ENCODE peak calls at places on chromosome 14, in six cellular contexts. E is lower leg skin, C is ovary, Q is neural progenitor cell, Z is cardiac muscle cell, P is tibial artery. F is an unnamed sample.

GRCh38 chr14:50319293-50319692 is 7.2 kb downstream of the DMAC2L start:
- DNase-seq in E (no peak), C (no peak), Q (no peak), Z (no peak), P (no peak), F (no peak)

GRCh38 chr14:92456215-92457017 is 57.2 kb upstream of the RIN3 start:
- DNase-seq in E (peak), C (peak), Q (peak), Z (peak), P (no peak), F (peak)

GRCh38 chr14:105646175-105646574 is 119.8 kb downstream of the TMEM121 start:
- DNase-seq in E (peak), C (no peak), Q (no peak), Z (no peak), P (no peak), F (peak)

GRCh38 chr14:30005114-30005698 is 77.6 kb upstream of the PRKD1 start:
- DNase-seq in E (no peak), C (no peak), Q (peak), Z (peak), P (no peak), F (no peak)

GRCh38 chr14:102200690-102201368 is 61.1 kb downstream of the WDR20 start:
- DNase-seq in E (no peak), C (no peak), Q (no peak), Z (no peak), P (no peak), F (peak)

GRCh38 chr14:104393199-104393897 is 186.2 kb upstream of the C14orf180 start:
- DNase-seq in E (peak), C (no peak), Q (no peak), Z (no peak), P (peak), F (no peak)

GRCh38 chr14:93337884-93338283 is 5.0 kb upstream of the BTBD7 start:
- DNase-seq in E (no peak), C (no peak), Q (no peak), Z (no peak), P (no peak), F (no peak)

GRCh38 chr14:54882521-54882920 is 20.1 kb downstream of the GCH1 start:
- DNase-seq in E (peak), C (no peak), Q (no peak), Z (peak), P (no peak), F (no peak)

GRCh38 chr14:104109121-104109541 is 23.6 kb downstream of the ASPG start:
- DNase-seq in E (peak), C (no peak), Q (no peak), Z (no peak), P (peak), F (no peak)

GRCh38 chr14:33709711-33710110 is 241.2 kb downstream of the EGLN3 start:
- DNase-seq in E (no peak), C (no peak), Q (no peak), Z (no peak), P (no peak), F (no peak)

GRCh38 chr14:86935241-86935640 is 1057.7 kb downstream of the GALC start:
- DNase-seq in E (no peak), C (no peak), Q (no peak), Z (peak), P (no peak), F (no peak)

GRCh38 chr14:95514131-95515079 is 2.0 kb downstream of the SYNE3 start:
- DNase-seq in E (peak), C (no peak), Q (no peak), Z (no peak), P (no peak), F (no peak)

GRCh38 chr14:73786942-73787759 is 64.5 kb upstream of the PTGR2 start:
- DNase-seq in E (peak), C (peak), Q (peak), Z (peak), P (peak), F (peak)

GRCh38 chr14:87944987-87945604 is 47.9 kb downstream of the GALC start:
- DNase-seq in E (no peak), C (no peak), Q (peak), Z (peak), P (no peak), F (peak)

GRCh38 chr14:24851837-24852236 is 198.1 kb downstream of the STXBP6 start:
- DNase-seq in E (no peak), C (no peak), Q (no peak), Z (peak), P (no peak), F (no peak)

GRCh38 chr14:24063263-24063836 is 8.0 kb upstream of the CPNE6 start:
- DNase-seq in E (no peak), C (no peak), Q (no peak), Z (no peak), P (no peak), F (no peak)

GRCh38 chr14:50061664-50062437 is 54.5 kb downstream of the VCPKMT start:
- DNase-seq in E (peak), C (no peak), Q (no peak), Z (peak), P (no peak), F (peak)

GRCh38 chr14:66425402-66425801 is 60.8 kb upstream of the CCDC196 start:
- DNase-seq in E (no peak), C (no peak), Q (no peak), Z (no peak), P (no peak), F (no peak)

GRCh38 chr14:71400821-71401447 is 493.7 kb downstream of the PCNX1 start:
- DNase-seq in E (no peak), C (no peak), Q (no peak), Z (peak), P (no peak), F (peak)

GRCh38 chr14:63248211-63248610 is 44.0 kb downstream of the RHOJ start:
- DNase-seq in E (no peak), C (no peak), Q (no peak), Z (peak), P (no peak), F (no peak)

GRCh38 chr14:77074969-77075368 is 23.1 kb upstream of the CIPC start:
- DNase-seq in E (no peak), C (no peak), Q (no peak), Z (no peak), P (no peak), F (no peak)

GRCh38 chr14:71931492-71932228 is 569 bp upstream of the RGS6 start:
- DNase-seq in E (no peak), C (no peak), Q (peak), Z (no peak), P (no peak), F (no peak)

GRCh38 chr14:86462193-86462592 is 932.2 kb downstream of the FLRT2 start:
- DNase-seq in E (no peak), C (no peak), Q (peak), Z (peak), P (no peak), F (peak)

GRCh38 chr14:74860179-74860578 is 15.8 kb downstream of the PROX2 start:
- DNase-seq in E (no peak), C (no peak), Q (no peak), Z (no peak), P (no peak), F (no peak)

GRCh38 chr14:49581209-49581960 is 4.8 kb downstream of the RPS29 start:
- DNase-seq in E (no peak), C (no peak), Q (no peak), Z (no peak), P (no peak), F (no peak)

GRCh38 chr14:103748539-103748867 is 32.9 kb downstream of the ZFYVE21 start:
- DNase-seq in E (no peak), C (no peak), Q (no peak), Z (no peak), P (no peak), F (no peak)

GRCh38 chr14:77478029-77478428 is 20.1 kb downstream of the AHSA1 start:
- DNase-seq in E (no peak), C (no peak), Q (no peak), Z (no peak), P (no peak), F (no peak)

GRCh38 chr14:57058319-57058718 is 210.4 kb downstream of the EXOC5 start:
- DNase-seq in E (no peak), C (no peak), Q (no peak), Z (no peak), P (no peak), F (no peak)

GRCh38 chr14:90726656-90727055 is 89.6 kb downstream of the TTC7B start:
- DNase-seq in E (peak), C (no peak), Q (peak), Z (peak), P (peak), F (no peak)

GRCh38 chr14:75757644-75758402 is 96.8 kb downstream of the TTLL5 start:
- DNase-seq in E (no peak), C (no peak), Q (no peak), Z (no peak), P (no peak), F (peak)

GRCh38 chr14:57085043-57085442 is 183.7 kb downstream of the EXOC5 start:
- DNase-seq in E (no peak), C (no peak), Q (no peak), Z (no peak), P (no peak), F (no peak)

GRCh38 chr14:66359500-66359899 is 126.7 kb upstream of the CCDC196 start:
- DNase-seq in E (no peak), C (no peak), Q (peak), Z (peak), P (no peak), F (peak)

GRCh38 chr14:75881986-75882385 is 99.8 kb downstream of the TGFB3 start:
- DNase-seq in E (no peak), C (no peak), Q (no peak), Z (no peak), P (no peak), F (no peak)

DNA sequence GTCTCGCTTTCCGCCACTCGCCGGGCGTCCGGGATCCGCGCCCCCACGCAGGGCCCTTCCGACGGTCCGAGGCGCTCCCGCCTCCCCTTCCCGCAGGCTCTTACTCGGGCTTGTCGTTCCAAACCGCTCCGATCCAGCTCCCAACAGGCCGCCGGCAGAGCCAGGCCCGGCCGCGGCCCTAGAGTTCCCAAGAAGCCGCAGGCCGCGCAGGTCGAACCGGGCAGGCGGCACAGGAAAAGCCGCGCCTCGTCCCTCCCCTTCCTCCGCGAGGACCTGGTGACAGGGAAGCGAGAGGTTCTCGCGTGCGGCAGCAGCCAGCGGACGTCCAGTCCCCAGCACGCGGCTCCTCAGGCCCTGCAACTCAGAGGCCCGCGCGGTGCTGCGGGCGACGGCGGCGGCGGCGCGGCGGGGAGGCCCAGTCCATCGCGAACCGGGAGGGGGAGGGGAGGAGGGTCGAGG is 277 bp downstream of the HECTD1 start:
- DNase-seq in E (no peak), C (no peak), Q (no peak), Z (no peak), P (no peak), F (no peak)
- TF ChIP-seq CTCF in E (no peak), C (no peak), Q (no peak), Z (no peak), P (no peak), F (no peak)

GRCh38 chr14:61064866-61065265 is 83.8 kb downstream of the SLC38A6 start:
- DNase-seq in E (no peak), C (no peak), Q (no peak), Z (no peak), P (no peak), F (no peak)

GRCh38 chr14:61064210-61064609 is 83.2 kb downstream of the SLC38A6 start:
- DNase-seq in E (no peak), C (no peak), Q (no peak), Z (no peak), P (no peak), F (no peak)

GRCh38 chr14:61065671-61066070 is 84.6 kb downstream of the SLC38A6 start:
- DNase-seq in E (no peak), C (no peak), Q (no peak), Z (no peak), P (no peak), F (no peak)

GRCh38 chr14:61063461-61063860 is 82.4 kb downstream of the SLC38A6 start:
- DNase-seq in E (no peak), C (no peak), Q (no peak), Z (no peak), P (no peak), F (no peak)
- H3K4me3 ChIP-seq in E (no peak), C (no peak), Q (no peak), Z (no peak), P (no peak), F (no peak)

DNA sequence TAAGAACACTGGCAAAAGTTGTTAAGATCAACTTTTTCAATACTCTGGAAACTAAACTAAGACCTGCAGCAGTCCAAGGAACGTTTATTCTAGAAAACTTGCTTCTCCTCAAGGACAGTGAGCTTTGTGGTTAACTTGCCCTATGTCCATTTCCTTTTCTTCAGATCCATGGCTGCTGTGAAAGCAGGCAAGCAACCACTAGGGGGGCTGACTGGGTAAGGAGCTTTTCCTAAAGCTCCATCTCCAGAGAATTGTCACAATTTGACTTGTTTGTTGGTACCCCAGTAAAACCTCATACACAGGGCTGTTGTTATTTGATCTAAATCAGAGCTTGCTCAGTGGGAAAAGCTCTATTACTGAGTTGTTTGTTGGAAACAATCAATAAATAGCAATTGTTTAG is 10.1 kb upstream of the RPL10L start:
- DNase-seq in E (no peak), C (no peak), Q (peak), Z (no peak), P (no peak), F (no peak)
- TF ChIP-seq CTCF in E (no peak), C (no peak), Q (peak), Z (no peak), P (no peak), F (no peak)

DNA sequence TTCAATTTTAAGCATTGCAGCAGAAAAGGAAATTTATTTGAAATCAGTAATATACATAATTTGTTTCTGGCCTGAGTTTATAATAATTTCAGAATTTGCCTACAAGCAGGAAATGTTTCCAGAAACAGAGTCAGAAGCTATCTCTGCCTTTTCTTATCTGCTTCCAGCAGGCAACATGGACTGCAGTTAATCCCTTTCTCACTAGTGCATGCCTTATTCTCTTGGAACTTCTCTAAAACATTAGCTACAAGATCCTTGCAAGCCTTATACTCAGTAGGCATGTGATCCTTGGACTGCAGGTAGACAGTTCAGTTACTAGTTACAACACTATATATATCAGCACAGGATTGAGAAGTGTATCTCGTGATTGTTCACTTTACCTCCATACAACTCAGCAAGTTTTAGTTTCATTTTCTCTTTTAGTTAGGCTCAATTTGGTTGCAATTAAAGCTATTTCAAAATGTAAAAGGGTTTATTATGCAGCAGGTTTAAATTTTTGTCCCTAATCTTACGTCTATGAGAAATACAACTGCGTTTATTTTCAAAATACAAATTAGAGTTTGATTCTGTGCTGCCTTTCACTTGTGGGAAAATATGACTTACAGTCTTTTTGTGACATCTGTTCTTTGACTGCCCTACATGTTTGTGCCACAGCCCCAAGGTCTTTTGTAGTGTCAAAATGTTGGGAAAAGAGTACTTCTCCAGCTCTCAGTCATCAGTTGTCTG is 709.1 kb upstream of the FOXG1 start:
- DNase-seq in E (no peak), C (no peak), Q (no peak), Z (no peak), P (no peak), F (no peak)
- H3K4me3 ChIP-seq in E (no peak), C (no peak), Q (no peak), Z (no peak), P (no peak), F (no peak)

DNA sequence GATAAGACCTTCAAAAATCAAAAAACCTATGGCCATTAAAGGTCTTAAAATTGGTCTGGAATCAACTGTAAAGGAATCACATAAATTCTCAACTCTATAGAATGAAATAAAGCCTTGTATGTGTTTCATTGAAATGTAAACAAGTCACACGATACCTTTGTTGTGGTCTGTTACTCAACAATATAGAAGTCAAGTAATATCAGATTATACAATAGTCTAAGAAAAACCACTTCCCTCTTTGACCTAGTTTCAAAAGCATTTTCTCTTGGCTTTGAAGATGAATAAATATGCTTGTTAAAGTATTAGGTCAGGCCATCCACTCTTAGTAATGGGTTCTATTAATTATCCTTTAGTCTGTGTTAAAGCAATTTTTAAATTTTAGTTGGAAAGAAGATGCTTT is 79.8 kb upstream of the DIO2 start:
- DNase-seq in E (no peak), C (no peak), Q (no peak), Z (no peak), P (no peak), F (no peak)
- TF ChIP-seq CTCF in E (no peak), C (no peak), Q (no peak), Z (no peak), P (no peak), F (no peak)

F was measured in GM12865.